ENCODE peak calls at places on chromosomes 2 and 18, in eight cellular contexts. One of them, this sample, is unnamed.

GRCh38 chr2:169221745-169222369 is 140.5 kb downstream of the LRP2 start:
- DNase-seq in sigmoid colon: no peak
- DNase-seq in tibial artery: no peak
- DNase-seq in CD8-positive, alpha-beta T cell: no peak
- DNase-seq in foreskin fibroblast: no peak
- DNase-seq in CD4-positive, alpha-beta memory T cell: no peak
- DNase-seq in uterus: no peak
- DNase-seq in bronchial epithelial cell: peak
- DNase-seq in this sample: no peak

GRCh38 chr2:187640926-187641510 is 86.8 kb upstream of the TFPI start:
- DNase-seq in sigmoid colon: no peak
- DNase-seq in tibial artery: no peak
- DNase-seq in CD8-positive, alpha-beta T cell: no peak
- DNase-seq in foreskin fibroblast: no peak
- DNase-seq in CD4-positive, alpha-beta memory T cell: no peak
- DNase-seq in uterus: no peak
- DNase-seq in bronchial epithelial cell: no peak
- DNase-seq in this sample: no peak

GRCh38 chr2:86038291-86039081 is 67.2 kb downstream of the POLR1A start:
- DNase-seq in sigmoid colon: peak
- DNase-seq in tibial artery: peak
- DNase-seq in CD8-positive, alpha-beta T cell: peak
- DNase-seq in foreskin fibroblast: peak
- DNase-seq in CD4-positive, alpha-beta memory T cell: peak
- DNase-seq in uterus: peak
- DNase-seq in bronchial epithelial cell: no peak
- DNase-seq in this sample: peak

GRCh38 chr2:174438146-174438886 is 42.8 kb downstream of the SCRN3 start:
- DNase-seq in sigmoid colon: peak
- DNase-seq in tibial artery: peak
- DNase-seq in CD8-positive, alpha-beta T cell: no peak
- DNase-seq in foreskin fibroblast: no peak
- DNase-seq in CD4-positive, alpha-beta memory T cell: no peak
- DNase-seq in uterus: no peak
- DNase-seq in bronchial epithelial cell: no peak
- DNase-seq in this sample: no peak

GRCh38 chr2:73852020-73852419 is 23.3 kb downstream of the STAMBP start:
- DNase-seq in sigmoid colon: no peak
- DNase-seq in tibial artery: no peak
- DNase-seq in CD8-positive, alpha-beta T cell: no peak
- DNase-seq in foreskin fibroblast: peak
- DNase-seq in CD4-positive, alpha-beta memory T cell: no peak
- DNase-seq in uterus: no peak
- DNase-seq in bronchial epithelial cell: peak
- DNase-seq in this sample: peak

GRCh38 chr2:119049968-119050657 is 108.1 kb downstream of the MARCO start:
- DNase-seq in sigmoid colon: no peak
- DNase-seq in tibial artery: no peak
- DNase-seq in CD8-positive, alpha-beta T cell: no peak
- DNase-seq in foreskin fibroblast: no peak
- DNase-seq in CD4-positive, alpha-beta memory T cell: no peak
- DNase-seq in uterus: no peak
- DNase-seq in bronchial epithelial cell: no peak
- DNase-seq in this sample: no peak

GRCh38 chr2:28163028-28163427 is 229.6 kb upstream of the FOSL2 start:
- DNase-seq in sigmoid colon: no peak
- DNase-seq in tibial artery: no peak
- DNase-seq in CD8-positive, alpha-beta T cell: no peak
- DNase-seq in foreskin fibroblast: no peak
- DNase-seq in CD4-positive, alpha-beta memory T cell: no peak
- DNase-seq in uterus: no peak
- DNase-seq in bronchial epithelial cell: no peak
- DNase-seq in this sample: no peak

GRCh38 chr2:66574701-66575624 is 140.0 kb downstream of the MEIS1 start:
- DNase-seq in sigmoid colon: peak
- DNase-seq in tibial artery: peak
- DNase-seq in CD8-positive, alpha-beta T cell: no peak
- DNase-seq in foreskin fibroblast: peak
- DNase-seq in CD4-positive, alpha-beta memory T cell: no peak
- DNase-seq in uterus: peak
- DNase-seq in bronchial epithelial cell: peak
- DNase-seq in this sample: peak

GRCh38 chr18:13370995-13371625 is 152.6 kb downstream of the LDLRAD4 start:
- DNase-seq in sigmoid colon: peak
- DNase-seq in tibial artery: no peak
- DNase-seq in CD8-positive, alpha-beta T cell: no peak
- DNase-seq in foreskin fibroblast: no peak
- DNase-seq in CD4-positive, alpha-beta memory T cell: no peak
- DNase-seq in uterus: no peak
- DNase-seq in bronchial epithelial cell: no peak
- DNase-seq in this sample: no peak

GRCh38 chr2:138827426-138828054 is 47.4 kb upstream of the NXPH2 start:
- DNase-seq in sigmoid colon: no peak
- DNase-seq in tibial artery: no peak
- DNase-seq in CD8-positive, alpha-beta T cell: no peak
- DNase-seq in foreskin fibroblast: peak
- DNase-seq in CD4-positive, alpha-beta memory T cell: peak
- DNase-seq in uterus: no peak
- DNase-seq in bronchial epithelial cell: peak
- DNase-seq in this sample: peak

GRCh38 chr18:65735166-65735565 is 15.6 kb upstream of the CDH7 start:
- DNase-seq in sigmoid colon: no peak
- DNase-seq in tibial artery: no peak
- DNase-seq in CD8-positive, alpha-beta T cell: no peak
- DNase-seq in foreskin fibroblast: no peak
- DNase-seq in CD4-positive, alpha-beta memory T cell: no peak
- DNase-seq in uterus: no peak
- DNase-seq in bronchial epithelial cell: no peak
- DNase-seq in this sample: no peak

GRCh38 chr2:111117666-111118454 is 2.9 kb upstream of the BCL2L11 start:
- DNase-seq in sigmoid colon: peak
- DNase-seq in tibial artery: peak
- DNase-seq in CD8-positive, alpha-beta T cell: no peak
- DNase-seq in foreskin fibroblast: peak
- DNase-seq in CD4-positive, alpha-beta memory T cell: peak
- DNase-seq in uterus: peak
- DNase-seq in bronchial epithelial cell: peak
- DNase-seq in this sample: no peak

GRCh38 chr2:160379399-160379798 is 114.2 kb downstream of the RBMS1 start:
- DNase-seq in sigmoid colon: no peak
- DNase-seq in tibial artery: no peak
- DNase-seq in CD8-positive, alpha-beta T cell: no peak
- DNase-seq in foreskin fibroblast: peak
- DNase-seq in CD4-positive, alpha-beta memory T cell: no peak
- DNase-seq in uterus: no peak
- DNase-seq in bronchial epithelial cell: peak
- DNase-seq in this sample: no peak

GRCh38 chr2:1515986-1516797 is 102.9 kb downstream of the TPO start:
- DNase-seq in sigmoid colon: peak
- DNase-seq in tibial artery: no peak
- DNase-seq in CD8-positive, alpha-beta T cell: no peak
- DNase-seq in foreskin fibroblast: no peak
- DNase-seq in CD4-positive, alpha-beta memory T cell: no peak
- DNase-seq in uterus: no peak
- DNase-seq in bronchial epithelial cell: no peak
- DNase-seq in this sample: no peak

GRCh38 chr2:1517786-1518500 is 104.7 kb downstream of the TPO start:
- DNase-seq in sigmoid colon: peak
- DNase-seq in tibial artery: no peak
- DNase-seq in CD8-positive, alpha-beta T cell: no peak
- DNase-seq in foreskin fibroblast: no peak
- DNase-seq in CD4-positive, alpha-beta memory T cell: no peak
- DNase-seq in uterus: no peak
- DNase-seq in bronchial epithelial cell: no peak
- DNase-seq in this sample: no peak

GRCh38 chr2:1515073-1515430 is 101.8 kb downstream of the TPO start:
- DNase-seq in sigmoid colon: peak
- DNase-seq in tibial artery: no peak
- DNase-seq in CD8-positive, alpha-beta T cell: no peak
- DNase-seq in foreskin fibroblast: no peak
- DNase-seq in CD4-positive, alpha-beta memory T cell: no peak
- DNase-seq in uterus: no peak
- DNase-seq in bronchial epithelial cell: no peak
- DNase-seq in this sample: no peak

GRCh38 chr2:1518501-1518821 is 105.2 kb downstream of the TPO start:
- DNase-seq in sigmoid colon: no peak
- DNase-seq in tibial artery: no peak
- DNase-seq in CD8-positive, alpha-beta T cell: no peak
- DNase-seq in foreskin fibroblast: no peak
- DNase-seq in CD4-positive, alpha-beta memory T cell: peak
- DNase-seq in uterus: no peak
- DNase-seq in bronchial epithelial cell: no peak
- DNase-seq in this sample: no peak

DNA sequence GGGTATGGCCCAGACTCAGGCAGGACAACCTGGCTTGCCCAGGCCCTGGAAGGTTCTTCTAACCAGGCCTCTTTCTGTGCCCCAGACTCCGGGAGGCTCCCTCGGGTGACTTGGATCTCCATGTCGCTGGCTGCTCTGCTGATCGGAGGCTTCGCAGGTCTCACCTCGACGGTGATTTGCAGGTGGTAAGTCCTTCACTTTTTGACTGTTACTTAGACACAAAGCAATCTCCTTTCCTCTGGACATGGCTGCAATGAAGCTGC is 103.5 kb downstream of the TPO start:
- DNase-seq in sigmoid colon: peak
- DNase-seq in tibial artery: no peak
- DNase-seq in CD8-positive, alpha-beta T cell: no peak
- DNase-seq in foreskin fibroblast: no peak
- DNase-seq in CD4-positive, alpha-beta memory T cell: no peak
- DNase-seq in uterus: no peak
- DNase-seq in bronchial epithelial cell: no peak
- DNase-seq in this sample: no peak
- H3K4me3 ChIP-seq in sigmoid colon: no peak
- H3K4me3 ChIP-seq in tibial artery: no peak
- H3K4me3 ChIP-seq in CD8-positive, alpha-beta T cell: no peak
- H3K4me3 ChIP-seq in foreskin fibroblast: no peak
- H3K4me3 ChIP-seq in CD4-positive, alpha-beta memory T cell: no peak
- H3K4me3 ChIP-seq in uterus: no peak
- H3K4me3 ChIP-seq in bronchial epithelial cell: no peak
- H3K4me3 ChIP-seq in this sample: no peak

GRCh38 chr2:72454236-72454635 is 306.6 kb upstream of the CYP26B1 start:
- DNase-seq in sigmoid colon: no peak
- DNase-seq in tibial artery: no peak
- DNase-seq in CD8-positive, alpha-beta T cell: no peak
- DNase-seq in foreskin fibroblast: no peak
- DNase-seq in CD4-positive, alpha-beta memory T cell: no peak
- DNase-seq in uterus: no peak
- DNase-seq in bronchial epithelial cell: no peak
- DNase-seq in this sample: no peak

DNA sequence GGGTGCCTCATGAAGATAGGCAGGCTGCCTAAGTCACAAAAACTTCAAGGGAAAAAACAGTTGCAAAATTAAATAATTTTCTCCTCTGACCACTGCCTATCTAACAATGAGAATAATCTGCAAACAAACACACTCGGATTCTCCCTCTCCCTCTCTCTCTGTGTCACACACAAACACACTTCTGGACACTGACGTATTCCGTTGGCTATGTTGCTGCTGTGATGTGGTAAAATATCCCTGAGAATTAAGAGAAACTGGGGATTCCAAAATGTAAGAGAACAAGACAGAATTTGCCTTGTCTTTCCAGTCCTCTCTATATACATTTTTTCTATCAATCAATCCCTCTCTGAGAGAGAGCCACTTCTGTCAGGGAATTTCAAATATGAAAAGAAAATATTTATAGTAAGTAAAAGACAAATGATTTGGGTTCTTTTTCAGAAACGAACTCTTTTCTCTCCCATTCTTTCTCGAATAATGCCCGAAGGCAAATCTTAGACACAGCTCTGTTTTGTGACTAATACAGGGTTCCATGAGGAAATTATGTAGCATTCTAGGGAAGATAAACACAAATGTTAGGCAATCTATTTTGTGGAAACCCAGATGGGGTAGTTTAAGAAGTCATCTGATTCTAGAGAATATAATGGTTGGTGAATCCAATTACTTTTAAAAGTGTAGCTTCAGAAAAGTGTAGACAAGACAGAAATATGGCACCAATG is 310.3 kb upstream of the CYP26B1 start:
- DNase-seq in sigmoid colon: no peak
- DNase-seq in tibial artery: no peak
- DNase-seq in CD8-positive, alpha-beta T cell: no peak
- DNase-seq in foreskin fibroblast: peak
- DNase-seq in CD4-positive, alpha-beta memory T cell: no peak
- DNase-seq in uterus: no peak
- DNase-seq in bronchial epithelial cell: peak
- DNase-seq in this sample: peak
- H3K4me3 ChIP-seq in sigmoid colon: no peak
- H3K4me3 ChIP-seq in tibial artery: no peak
- H3K4me3 ChIP-seq in CD8-positive, alpha-beta T cell: no peak
- H3K4me3 ChIP-seq in foreskin fibroblast: no peak
- H3K4me3 ChIP-seq in CD4-positive, alpha-beta memory T cell: no peak
- H3K4me3 ChIP-seq in uterus: no peak
- H3K4me3 ChIP-seq in bronchial epithelial cell: no peak
- H3K4me3 ChIP-seq in this sample: no peak

GRCh38 chr18:32096936-32097335 is 5.3 kb downstream of the RNF138 start:
- DNase-seq in sigmoid colon: no peak
- DNase-seq in tibial artery: no peak
- DNase-seq in CD8-positive, alpha-beta T cell: no peak
- DNase-seq in foreskin fibroblast: no peak
- DNase-seq in CD4-positive, alpha-beta memory T cell: peak
- DNase-seq in uterus: no peak
- DNase-seq in bronchial epithelial cell: no peak
- DNase-seq in this sample: no peak
- H3K4me3 ChIP-seq in sigmoid colon: no peak
- H3K4me3 ChIP-seq in tibial artery: no peak
- H3K4me3 ChIP-seq in CD8-positive, alpha-beta T cell: peak
- H3K4me3 ChIP-seq in foreskin fibroblast: no peak
- H3K4me3 ChIP-seq in CD4-positive, alpha-beta memory T cell: peak
- H3K4me3 ChIP-seq in uterus: no peak
- H3K4me3 ChIP-seq in bronchial epithelial cell: no peak
- H3K4me3 ChIP-seq in this sample: no peak

GRCh38 chr2:9237831-9238230 is 31.2 kb downstream of the ASAP2 start:
- DNase-seq in sigmoid colon: no peak
- DNase-seq in tibial artery: no peak
- DNase-seq in CD8-positive, alpha-beta T cell: no peak
- DNase-seq in foreskin fibroblast: no peak
- DNase-seq in CD4-positive, alpha-beta memory T cell: no peak
- DNase-seq in uterus: no peak
- DNase-seq in bronchial epithelial cell: no peak
- DNase-seq in this sample: no peak

GRCh38 chr2:9239616-9240015 is 33.0 kb downstream of the ASAP2 start:
- DNase-seq in sigmoid colon: no peak
- DNase-seq in tibial artery: no peak
- DNase-seq in CD8-positive, alpha-beta T cell: no peak
- DNase-seq in foreskin fibroblast: no peak
- DNase-seq in CD4-positive, alpha-beta memory T cell: no peak
- DNase-seq in uterus: no peak
- DNase-seq in bronchial epithelial cell: no peak
- DNase-seq in this sample: no peak

GRCh38 chr2:9236867-9237266 is 30.3 kb downstream of the ASAP2 start:
- DNase-seq in sigmoid colon: no peak
- DNase-seq in tibial artery: no peak
- DNase-seq in CD8-positive, alpha-beta T cell: no peak
- DNase-seq in foreskin fibroblast: no peak
- DNase-seq in CD4-positive, alpha-beta memory T cell: no peak
- DNase-seq in uterus: no peak
- DNase-seq in bronchial epithelial cell: no peak
- DNase-seq in this sample: no peak

GRCh38 chr2:9240745-9241144 is 34.1 kb downstream of the ASAP2 start:
- DNase-seq in sigmoid colon: no peak
- DNase-seq in tibial artery: no peak
- DNase-seq in CD8-positive, alpha-beta T cell: no peak
- DNase-seq in foreskin fibroblast: no peak
- DNase-seq in CD4-positive, alpha-beta memory T cell: no peak
- DNase-seq in uterus: no peak
- DNase-seq in bronchial epithelial cell: peak
- DNase-seq in this sample: no peak

GRCh38 chr2:9238927-9239326 is 32.3 kb downstream of the ASAP2 start:
- DNase-seq in sigmoid colon: no peak
- DNase-seq in tibial artery: no peak
- DNase-seq in CD8-positive, alpha-beta T cell: no peak
- DNase-seq in foreskin fibroblast: peak
- DNase-seq in CD4-positive, alpha-beta memory T cell: no peak
- DNase-seq in uterus: no peak
- DNase-seq in bronchial epithelial cell: no peak
- DNase-seq in this sample: no peak
- H3K4me3 ChIP-seq in sigmoid colon: no peak
- H3K4me3 ChIP-seq in tibial artery: no peak
- H3K4me3 ChIP-seq in CD8-positive, alpha-beta T cell: no peak
- H3K4me3 ChIP-seq in foreskin fibroblast: no peak
- H3K4me3 ChIP-seq in CD4-positive, alpha-beta memory T cell: no peak
- H3K4me3 ChIP-seq in uterus: no peak
- H3K4me3 ChIP-seq in bronchial epithelial cell: no peak
- H3K4me3 ChIP-seq in this sample: no peak